ENCODE peak calls at places on chromosomes 11 and 22, in nine cellular contexts. O, R, G, N, K, A, Q, P and Z are unnamed samples.

GRCh38 chr11:10701982-10702381 is 8.4 kb upstream of the IRAG1 start:
- DNase-seq in O (no peak), R (no peak), G (peak; percentile 43), N (no peak), K (no peak), A (no peak), Q (no peak), P (no peak), Z (no peak)

GRCh38 chr11:106585061-106585460 is 433.2 kb downstream of the GUCY1A2 start:
- DNase-seq in O (no peak), R (peak; percentile 13), G (peak; percentile 65), N (no peak), K (peak; percentile 33), A (peak; percentile 45), Q (no peak), P (no peak), Z (no peak)

GRCh38 chr11:19026862-19027261 is 33.7 kb downstream of the MRGPRX2 start:
- DNase-seq in O (no peak), R (no peak), G (no peak), N (no peak), K (no peak), A (no peak), Q (no peak), P (no peak), Z (no peak)

GRCh38 chr22:44336962-44337657 is 24.4 kb upstream of the SHISAL1 start:
- DNase-seq in O (no peak), R (no peak), G (no peak), N (no peak), K (no peak), A (no peak), Q (no peak), P (no peak), Z (no peak)

GRCh38 chr22:42134033-42135020 is 3.7 kb upstream of the CYP2D6 start:
- DNase-seq in O (no peak), R (peak; percentile 32), G (peak; percentile 22), N (no peak), K (no peak), A (no peak), Q (no peak), P (no peak), Z (no peak)

GRCh38 chr11:12239396-12240298 is 129.3 kb downstream of the MICAL2 start:
- DNase-seq in O (no peak), R (no peak), G (peak; percentile 46), N (no peak), K (peak; percentile 73), A (no peak), Q (no peak), P (no peak), Z (no peak)

GRCh38 chr11:27205269-27205668 is 157.7 kb downstream of the CCDC34 start:
- DNase-seq in O (no peak), R (no peak), G (no peak), N (no peak), K (no peak), A (no peak), Q (no peak), P (no peak), Z (no peak)

GRCh38 chr22:18088825-18089568 is 11.2 kb downstream of the PEX26 start:
- DNase-seq in O (no peak), R (no peak), G (no peak), N (no peak), K (no peak), A (no peak), Q (no peak), P (no peak), Z (no peak)

GRCh38 chr11:35208795-35209194 is 69.8 kb downstream of the CD44 start:
- DNase-seq in O (no peak), R (no peak), G (no peak), N (no peak), K (no peak), A (no peak), Q (no peak), P (no peak), Z (no peak)

GRCh38 chr11:15327786-15328231 is 213.1 kb downstream of the INSC start:
- DNase-seq in O (peak; percentile 29), R (no peak), G (peak; percentile 44), N (peak; percentile 74), K (peak; percentile 62), A (peak; percentile 24), Q (peak; percentile 25), P (peak; percentile 8), Z (peak; percentile 33)

GRCh38 chr11:17479284-17480214 is 2.9 kb upstream of the ABCC8 start:
- DNase-seq in O (peak; percentile 60), R (no peak), G (peak; percentile 15), N (peak; percentile 59), K (peak; percentile 62), A (peak; percentile 52), Q (no peak), P (peak; percentile 9), Z (no peak)

GRCh38 chr11:63518548-63518947 is 12.7 kb downstream of the LGALS12 start:
- DNase-seq in O (peak; percentile 19), R (no peak), G (peak; percentile 44), N (no peak), K (peak; percentile 25), A (no peak), Q (no peak), P (no peak), Z (no peak)

GRCh38 chr11:72227316-72228228 is 3.0 kb downstream of the INPPL1 start:
- DNase-seq in O (no peak), R (no peak), G (peak; percentile 19), N (peak; percentile 90), K (no peak), A (no peak), Q (no peak), P (no peak), Z (no peak)

GRCh38 chr11:64378335-64378884 is 19.4 kb downstream of the RPS6KA4 start:
- DNase-seq in O (no peak), R (no peak), G (peak; percentile 14), N (no peak), K (no peak), A (peak; percentile 68), Q (no peak), P (no peak), Z (peak; percentile 20)

GRCh38 chr11:19374189-19374588 is 133.4 kb upstream of the E2F8 start:
- DNase-seq in O (no peak), R (peak; percentile 96), G (peak; percentile 98), N (no peak), K (no peak), A (peak; percentile 89), Q (no peak), P (no peak), Z (no peak)

GRCh38 chr11:117857734-117858369 is 18.6 kb downstream of the FXYD6 start:
- DNase-seq in O (peak; percentile 97), R (no peak), G (no peak), N (no peak), K (no peak), A (no peak), Q (no peak), P (no peak), Z (no peak)

GRCh38 chr11:130124096-130124495 is 35.5 kb upstream of the ST14 start:
- DNase-seq in O (no peak), R (peak; percentile 85), G (peak; percentile 96), N (no peak), K (no peak), A (peak; percentile 87), Q (peak; percentile 72), P (no peak), Z (peak; percentile 65)

GRCh38 chr11:122036022-122036421 is 80.0 kb downstream of the BLID start:
- DNase-seq in O (no peak), R (peak; percentile 46), G (peak; percentile 84), N (no peak), K (no peak), A (peak; percentile 26), Q (no peak), P (no peak), Z (no peak)

GRCh38 chr22:25688627-25689026 is 53.4 kb upstream of the MYO18B start:
- DNase-seq in O (no peak), R (no peak), G (no peak), N (no peak), K (no peak), A (no peak), Q (no peak), P (no peak), Z (no peak)

GRCh38 chr22:35564975-35565867 is 24.6 kb downstream of the RASD2 start:
- DNase-seq in O (no peak), R (no peak), G (peak; percentile 56), N (no peak), K (no peak), A (no peak), Q (no peak), P (no peak), Z (no peak)

GRCh38 chr11:48093795-48094642 is 113.7 kb downstream of the PTPRJ start:
- DNase-seq in O (peak; percentile 98), R (no peak), G (no peak), N (peak; percentile 85), K (peak; percentile 93), A (no peak), Q (no peak), P (no peak), Z (no peak)

GRCh38 chr11:95076416-95076815 is 9.7 kb downstream of the SRSF8 start:
- DNase-seq in O (no peak), R (no peak), G (peak; percentile 92), N (no peak), K (no peak), A (peak; percentile 10), Q (no peak), P (no peak), Z (no peak)

GRCh38 chr11:121237686-121238658 is 54.6 kb upstream of the SC5D start:
- DNase-seq in O (peak; percentile 15), R (peak; percentile 38), G (peak; percentile 60), N (no peak), K (no peak), A (no peak), Q (no peak), P (no peak), Z (no peak)

GRCh38 chr11:19419021-19419750 is 178.4 kb upstream of the E2F8 start:
- DNase-seq in O (no peak), R (peak; percentile 40), G (peak; percentile 90), N (no peak), K (no peak), A (peak; percentile 54), Q (no peak), P (no peak), Z (no peak)

GRCh38 chr11:2777871-2778629 is 78.3 kb upstream of the KCNQ1OT1 start:
- DNase-seq in O (no peak), R (no peak), G (no peak), N (peak; percentile 85), K (no peak), A (no peak), Q (no peak), P (no peak), Z (peak; percentile 16)